ENCODE peak calls at places on chromosomes 13 and 19, in four cellular contexts. V is H1, X is HepG2, Z is HCT116. A is an unnamed sample.
A peak's percentile ranks its signal among the peaks of the same experiment; 100 is the strongest.

GRCh38 chr13:27372896-27373295 is 51.5 kb upstream of the GTF3A start:
- DNase-seq in X (peak; percentile 68), V (no peak), Z (no peak), A (no peak)

GRCh38 chr13:109954441-109954840 is 168.1 kb upstream of the IRS2 start:
- DNase-seq in V (no peak), X (no peak), Z (no peak), A (no peak)

GRCh38 chr19:36638862-36639510 is 27.7 kb downstream of the ZNF461 start:
- DNase-seq in V (no peak), Z (no peak), X (no peak), A (no peak)

GRCh38 chr13:77915676-77916075 is 3.0 kb downstream of the EDNRB start:
- DNase-seq in Z (no peak), X (no peak), V (no peak), A (no peak)

GRCh38 chr13:42575938-42576337 is 2.0 kb downstream of the TNFSF11 start:
- DNase-seq in Z (no peak), V (no peak), X (no peak), A (no peak)

GRCh38 chr19:45705710-45706415 is 13.4 kb downstream of the QPCTL start:
- DNase-seq in Z (no peak), V (no peak), X (no peak), A (no peak)

GRCh38 chr13:110913911-110914292 is 967 bp downstream of the ANKRD10 start:
- DNase-seq in Z (no peak), V (no peak), X (no peak), A (no peak)

GRCh38 chr13:66714795-66715194 is 515.3 kb downstream of the PCDH9 start:
- DNase-seq in X (no peak), Z (no peak), V (no peak), A (no peak)

DNA sequence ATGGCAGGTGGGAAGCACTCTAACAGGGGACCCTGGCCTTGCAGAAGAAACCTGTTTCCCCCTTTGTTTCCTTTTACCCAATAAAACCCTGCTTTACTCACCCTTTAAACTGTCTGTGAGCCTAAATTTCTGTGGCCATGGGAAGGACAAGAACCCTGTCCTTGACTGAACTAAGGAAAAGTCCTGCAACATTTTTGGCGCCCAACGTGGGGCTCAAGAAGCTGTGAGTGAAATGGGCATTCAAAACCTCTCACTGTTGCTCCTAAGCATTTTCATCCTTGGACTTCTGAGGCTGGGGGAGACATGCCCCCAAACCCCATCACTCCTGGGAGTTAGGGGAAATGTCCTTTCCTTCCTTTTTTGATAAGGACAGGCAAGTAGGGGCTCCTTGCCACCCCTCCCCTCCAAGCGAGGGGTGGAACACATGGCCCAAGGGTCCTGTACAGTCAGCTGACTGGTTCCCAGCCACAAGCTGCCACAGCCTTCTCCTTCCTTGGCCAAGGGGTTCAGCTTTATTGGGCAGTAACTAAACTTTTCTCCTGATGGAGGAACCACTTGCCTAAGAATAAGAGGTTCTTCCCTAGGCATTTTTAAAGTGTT is 381.6 kb downstream of the KLF5 start:
- DNase-seq in Z (peak; percentile 39), V (no peak), X (no peak), A (no peak)
- TF ChIP-seq FOSL1 in Z (no peak), V (no peak), X (no peak), A (no peak)

GRCh38 chr19:39834287-39834841 is 402 bp upstream of the DYRK1B start:
- DNase-seq in Z (no peak), X (no peak), V (no peak), A (no peak)
- H3K4me3 ChIP-seq in Z (no peak overlapping the region), X (no peak overlapping the region), V (no peak overlapping the region), A (no peak overlapping the region)

GRCh38 chr13:34459856-34460255 is 482.2 kb upstream of the NBEA start:
- DNase-seq in X (no peak), V (no peak), Z (no peak), A (no peak)
- TF ChIP-seq FOSL1 in X (no peak), V (no peak), Z (no peak), A (no peak)

DNA sequence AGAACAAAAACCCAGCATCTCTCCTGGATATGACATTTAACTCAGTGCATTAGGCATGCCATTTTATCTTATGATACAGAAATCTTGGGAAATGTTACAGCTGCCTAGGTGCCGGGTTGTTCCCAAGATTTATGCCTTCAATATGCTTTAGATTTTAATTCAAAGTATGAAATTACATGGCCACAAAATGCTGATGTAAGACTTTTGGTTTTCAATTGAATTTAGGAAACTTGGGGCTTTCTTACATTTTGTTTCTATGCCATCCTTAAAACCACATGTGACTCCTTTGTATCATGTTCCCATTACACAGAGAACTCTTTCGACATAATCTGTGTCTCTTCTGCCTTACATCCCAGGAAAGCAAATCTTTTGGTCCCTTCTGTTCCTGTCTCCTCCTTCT is 83.9 kb downstream of the CCNA1 start:
- DNase-seq in X (no peak), V (no peak), Z (no peak), A (no peak)
- H3K4me3 ChIP-seq in X (no peak overlapping the region), V (no peak overlapping the region), Z (no peak overlapping the region), A (no peak overlapping the region)

DNA sequence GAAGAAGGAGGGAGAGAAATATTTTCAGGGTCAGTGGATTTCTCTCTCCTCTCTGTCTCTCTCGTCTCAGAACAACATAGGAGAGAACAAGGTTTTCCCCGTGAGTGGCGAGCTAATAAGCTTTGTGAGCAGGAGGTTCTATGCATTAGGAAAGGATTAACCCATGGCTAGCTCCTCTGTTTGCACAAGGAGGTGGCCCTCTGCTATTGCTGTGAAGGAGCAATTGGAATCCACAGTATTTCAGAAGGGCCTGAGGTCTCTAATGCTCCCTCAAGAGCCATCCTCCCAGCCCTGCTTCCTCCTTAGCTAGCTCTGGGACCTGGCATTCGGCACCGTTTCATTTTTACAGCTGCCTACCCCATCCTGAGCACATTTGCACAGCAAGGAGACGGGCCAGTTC is 288.9 kb upstream of the MAB21L1 start:
- DNase-seq in X (no peak), V (no peak), Z (no peak), A (no peak)
- TF ChIP-seq FOSL1 in X (no peak), V (no peak), Z (no peak), A (no peak)

GRCh38 chr19:57537953-57538547 is 10.9 kb downstream of the ZNF549 start:
- DNase-seq in V (no peak), Z (no peak), X (no peak), A (no peak)
- H3K4me3 ChIP-seq in V (no peak overlapping the region), Z (no peak overlapping the region), X (no peak overlapping the region), A (no peak overlapping the region)

DNA sequence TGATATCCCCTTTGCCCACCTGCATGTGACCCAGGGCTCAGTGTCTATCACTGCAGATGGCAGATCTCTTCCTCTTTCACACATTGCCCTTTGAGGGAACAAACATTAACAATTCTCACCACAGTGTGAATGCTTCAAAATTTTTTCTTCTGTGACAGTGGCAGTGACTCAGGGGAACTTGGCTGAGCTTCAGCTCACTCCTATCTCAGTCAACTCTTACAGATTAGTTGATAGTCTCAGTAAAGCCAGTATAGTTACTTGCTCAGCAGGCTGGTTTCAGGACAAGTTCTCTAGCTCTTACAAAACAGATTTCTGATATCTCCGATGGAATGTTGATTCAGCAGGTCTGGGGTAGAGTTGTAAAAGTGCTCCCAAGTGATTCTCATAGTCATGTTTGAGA is 166.9 kb downstream of the DLEU7 start:
- DNase-seq in Z (no peak), X (no peak), V (no peak), A (peak; percentile 7)
- TF ChIP-seq FOSL1 in Z (no peak), X (no peak), V (no peak), A (peak; percentile 66)

DNA sequence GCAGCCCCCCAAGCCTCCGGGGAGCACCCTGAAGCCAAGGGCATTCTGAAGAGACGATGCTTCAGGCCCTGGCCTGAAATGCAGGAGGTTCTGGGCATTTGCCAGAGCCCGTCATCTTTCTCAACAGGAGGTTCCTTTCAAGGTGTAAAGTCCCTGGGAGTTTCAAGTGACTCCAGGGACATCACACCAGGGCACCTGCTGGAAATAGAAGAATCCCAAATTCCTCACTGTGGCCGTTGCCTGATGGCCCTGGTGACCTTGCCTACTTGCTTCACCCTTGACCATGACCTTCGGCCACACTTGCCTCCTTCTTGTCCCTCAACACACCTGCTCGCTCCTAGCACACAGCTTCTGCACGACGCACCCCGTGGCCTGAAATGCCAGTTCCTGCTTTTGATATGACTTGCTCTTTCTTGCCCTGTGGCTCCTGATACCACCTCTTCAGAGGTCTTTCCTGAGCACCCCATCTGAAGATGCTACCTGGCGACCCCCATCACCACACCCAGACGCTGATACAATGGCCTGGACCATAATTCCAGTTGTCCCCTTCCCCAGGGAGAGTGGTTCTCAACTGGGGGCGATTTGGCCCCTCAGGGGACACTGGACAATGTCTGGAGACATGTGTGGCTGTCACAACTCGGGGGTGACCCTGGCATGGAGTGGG is 3.5 kb downstream of the DPP9 start:
- DNase-seq in V (no peak), Z (no peak), X (no peak), A (no peak)
- H3K4me3 ChIP-seq in V (no peak overlapping the region), Z (no peak overlapping the region), X (no peak overlapping the region), A (no peak overlapping the region)

DNA sequence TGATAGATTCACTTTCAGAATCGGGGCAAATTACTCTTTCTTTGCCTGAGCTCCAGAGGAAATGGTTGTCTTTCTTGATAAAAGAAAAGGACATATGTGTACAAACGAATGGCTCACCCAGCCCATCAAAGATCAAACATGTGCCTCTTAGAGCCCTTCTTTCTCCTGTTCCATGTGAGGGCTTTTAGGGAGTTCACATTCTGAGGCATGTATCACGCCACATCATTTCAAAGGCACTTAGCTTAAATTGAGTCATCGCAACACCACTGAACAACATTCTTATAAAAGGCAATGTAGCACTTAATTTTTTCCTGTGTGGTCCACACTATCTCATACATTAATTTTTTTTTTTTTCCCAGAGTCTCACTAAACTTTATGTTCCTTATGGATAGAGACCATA is 521.0 kb downstream of the SUCLA2 start:
- DNase-seq in X (no peak), V (no peak), Z (no peak), A (no peak)
- TF ChIP-seq FOSL1 in X (no peak), V (no peak), Z (no peak), A (no peak)